ENCODE peak calls at places on chromosomes 5 and 9, in five cellular contexts. O is WTC11; A is lung; I is activated CD8-positive, alpha-beta memory T cell treated with anti-CD3 and anti-CD28 coated beads, Interleukin-2, amount 50 U/mL, for 48 hours; D is NCI-H1105 treated with DMSO at 0.1 percent for 48 hours. Q is an unnamed sample.

GRCh38 chr5:167579701-167580045 is 711.8 kb upstream of the WWC1 start:
- DNase-seq in O (no peak), A (no peak), D (no peak), I (no peak), Q (no peak)

GRCh38 chr5:56518820-56519219 is 285.7 kb upstream of the ANKRD55 start:
- DNase-seq in I (no peak), D (no peak), O (no peak), A (no peak), Q (no peak)

GRCh38 chr9:37593877-37594448 is 1.6 kb upstream of the TOMM5 start:
- DNase-seq in I (no peak), O (no peak), A (no peak), D (no peak), Q (no peak)

GRCh38 chr5:39158127-39158593 is 61.2 kb downstream of the FYB1 start:
- DNase-seq in D (no peak), A (no peak), O (no peak), I (no peak), Q (no peak)

GRCh38 chr9:103242025-103242424 is 246.9 kb downstream of the CYLC2 start:
- DNase-seq in A (no peak), I (no peak), O (no peak), D (no peak), Q (no peak)

GRCh38 chr5:41246376-41246775 is 33.0 kb upstream of the C6 start:
- DNase-seq in D (no peak), O (no peak), I (no peak), A (no peak), Q (no peak)

GRCh38 chr9:134730011-134730760 is 88.6 kb downstream of the COL5A1 start:
- DNase-seq in I (no peak), A (no peak), D (no peak), O (no peak), Q (no peak)

GRCh38 chr5:9198399-9198798 is 347.5 kb downstream of the SEMA5A start:
- DNase-seq in A (no peak), D (no peak), I (no peak), O (no peak), Q (peak; percentile 18)

GRCh38 chr5:79346420-79346824 is 110.5 kb downstream of the JMY start:
- DNase-seq in D (no peak), A (no peak), O (no peak), I (no peak), Q (no peak)

Q was measured in nephron progenitor cell.